ENCODE peak calls at places on chromosomes 2 and 18, in ten cellular contexts. A is HFFc6, Y is sigmoid colon, S is fibroblast of lung, T is heart right ventricle, X is stomach, E is right atrium auricular region, C is psoas muscle, J is omental fat pad, V is pancreas. R is an unnamed sample.

GRCh38 chr2:121736462-121737336 is at the start of gene NIFK:
- DNase-seq in A (peak), Y (peak), S (peak), T (peak), X (peak), E (peak), C (peak), J (peak), V (peak), R (peak)

GRCh38 chr2:46845542-46846453 is 69.8 kb downstream of the MCFD2 start:
- DNase-seq in A (no peak), Y (peak), S (no peak), T (no peak), X (no peak), E (no peak), C (no peak), J (no peak), V (no peak), R (no peak)

GRCh38 chr2:64952896-64953482 is 36.2 kb upstream of the SLC1A4 start:
- DNase-seq in A (peak), Y (no peak), S (peak), T (no peak), X (no peak), E (no peak), C (no peak), J (no peak), V (no peak), R (no peak)

GRCh38 chr2:172997031-172997430 is 78.6 kb upstream of the MAP3K20 start:
- DNase-seq in A (no peak), Y (no peak), S (peak), T (no peak), X (no peak), E (no peak), C (no peak), J (no peak), V (no peak), R (no peak)

GRCh38 chr2:130824492-130825061 is 12.1 kb upstream of the ARHGEF4 start:
- DNase-seq in A (peak), Y (no peak), S (peak), T (no peak), X (no peak), E (no peak), C (no peak), J (no peak), V (no peak), R (no peak)

GRCh38 chr18:48033770-48034650 is 103.6 kb upstream of the SMAD2 start:
- DNase-seq in A (no peak), Y (peak), S (no peak), T (no peak), X (peak), E (no peak), C (no peak), J (no peak), V (no peak), R (no peak)

GRCh38 chr2:197576631-197577030 is 60.8 kb downstream of the MOB4 start:
- DNase-seq in A (peak), Y (no peak), S (peak), T (no peak), X (no peak), E (peak), C (no peak), J (no peak), V (no peak), R (no peak)

GRCh38 chr2:58186501-58186900 is 54.6 kb downstream of the FANCL start:
- DNase-seq in A (no peak), Y (no peak), S (no peak), T (no peak), X (no peak), E (no peak), C (no peak), J (no peak), V (no peak), R (no peak)

GRCh38 chr2:77567723-77568122 is 45.5 kb upstream of the LRRTM4 start:
- DNase-seq in A (no peak), Y (no peak), S (no peak), T (no peak), X (no peak), E (no peak), C (no peak), J (no peak), V (no peak), R (no peak)

GRCh38 chr2:218081695-218082094 is 12.6 kb downstream of the RUFY4 start:
- DNase-seq in A (peak), Y (no peak), S (peak), T (no peak), X (no peak), E (peak), C (no peak), J (no peak), V (no peak), R (no peak)

GRCh38 chr18:43772907-43773306 is 495.6 kb upstream of the SYT4 start:
- DNase-seq in A (no peak), Y (no peak), S (no peak), T (peak), X (no peak), E (peak), C (peak), J (no peak), V (no peak), R (no peak)

GRCh38 chr2:239729681-239730566 is 295.2 kb downstream of the NDUFA10 start:
- DNase-seq in A (no peak), Y (peak), S (no peak), T (no peak), X (no peak), E (no peak), C (peak), J (no peak), V (no peak), R (no peak)

GRCh38 chr2:37802899-37803379 is 122.1 kb upstream of the RMDN2 start:
- DNase-seq in A (peak), Y (no peak), S (peak), T (no peak), X (no peak), E (no peak), C (no peak), J (no peak), V (no peak), R (no peak)

GRCh38 chr2:2735041-2735440 is 404.0 kb upstream of the MYT1L start:
- DNase-seq in A (no peak), Y (no peak), S (no peak), T (no peak), X (no peak), E (no peak), C (no peak), J (no peak), V (no peak), R (no peak)

GRCh38 chr18:37405772-37406171 is 159.8 kb downstream of the CELF4 start:
- DNase-seq in A (no peak), Y (no peak), S (no peak), T (no peak), X (no peak), E (no peak), C (no peak), J (no peak), V (no peak), R (no peak)

GRCh38 chr2:234691968-234692955 is 195.4 kb upstream of the ARL4C start:
- DNase-seq in A (no peak), Y (no peak), S (no peak), T (no peak), X (no peak), E (no peak), C (no peak), J (no peak), V (no peak), R (no peak)

GRCh38 chr2:28586864-28587263 is 91.0 kb downstream of the PLB1 start:
- DNase-seq in A (no peak), Y (peak), S (no peak), T (no peak), X (no peak), E (no peak), C (no peak), J (no peak), V (no peak), R (no peak)

GRCh38 chr2:794554-795244 is 117.5 kb upstream of the TMEM18 start:
- DNase-seq in A (no peak), Y (no peak), S (no peak), T (no peak), X (no peak), E (peak), C (no peak), J (no peak), V (no peak), R (no peak)

GRCh38 chr18:22230403-22231042 is 61.1 kb downstream of the GATA6 start:
- DNase-seq in A (peak), Y (no peak), S (peak), T (no peak), X (no peak), E (no peak), C (no peak), J (no peak), V (no peak), R (no peak)

GRCh38 chr2:134103196-134103595 is 150.7 kb upstream of the MGAT5 start:
- DNase-seq in A (no peak), Y (no peak), S (no peak), T (no peak), X (no peak), E (no peak), C (no peak), J (no peak), V (no peak), R (no peak)

GRCh38 chr18:27184115-27185024 is 738 bp downstream of the CHST9 start:
- DNase-seq in A (no peak), Y (no peak), S (no peak), T (peak), X (no peak), E (no peak), C (peak), J (no peak), V (no peak), R (no peak)

GRCh38 chr2:47225061-47225783 is 70.1 kb upstream of the STPG4 start:
- DNase-seq in A (peak), Y (peak), S (peak), T (peak), X (peak), E (peak), C (peak), J (no peak), V (peak), R (no peak)

GRCh38 chr2:28338754-28339325 is 53.8 kb upstream of the FOSL2 start:
- DNase-seq in A (no peak), Y (peak), S (no peak), T (no peak), X (peak), E (no peak), C (peak), J (no peak), V (no peak), R (no peak)

GRCh38 chr18:40925071-40925541 is 1029.9 kb upstream of the PIK3C3 start:
- DNase-seq in A (no peak), Y (no peak), S (peak), T (no peak), X (no peak), E (no peak), C (no peak), J (no peak), V (no peak), R (no peak)

GRCh38 chr2:120454993-120455789 is 109.3 kb downstream of the INHBB start:
- DNase-seq in A (peak), Y (no peak), S (peak), T (no peak), X (no peak), E (no peak), C (no peak), J (no peak), V (no peak), R (no peak)

GRCh38 chr2:120460511-120460910 is 114.6 kb downstream of the INHBB start:
- DNase-seq in A (no peak), Y (no peak), S (no peak), T (no peak), X (no peak), E (no peak), C (no peak), J (peak), V (no peak), R (no peak)

GRCh38 chr2:120453635-120453998 is 107.7 kb downstream of the INHBB start:
- DNase-seq in A (peak), Y (no peak), S (peak), T (no peak), X (no peak), E (no peak), C (no peak), J (no peak), V (no peak), R (no peak)

GRCh38 chr2:120452945-120453634 is 107.2 kb downstream of the INHBB start:
- DNase-seq in A (no peak), Y (no peak), S (no peak), T (no peak), X (no peak), E (no peak), C (no peak), J (no peak), V (no peak), R (no peak)

GRCh38 chr2:120456867-120457266 is 110.9 kb downstream of the INHBB start:
- DNase-seq in A (no peak), Y (no peak), S (no peak), T (no peak), X (no peak), E (no peak), C (no peak), J (no peak), V (no peak), R (no peak)
- TF ChIP-seq CTCF in A (peak), Y (no peak), S (no peak), T (no peak), X (no peak), E (no peak), C (no peak), J (no peak), V (no peak), R (no peak)

GRCh38 chr2:184210329-184210728 is 388.0 kb upstream of the ZNF804A start:
- DNase-seq in A (no peak), Y (no peak), S (no peak), T (no peak), X (no peak), E (no peak), C (no peak), J (no peak), V (no peak), R (no peak)
- TF ChIP-seq CTCF in A (no peak), Y (no peak), S (no peak), T (no peak), X (no peak), E (no peak), C (no peak), J (no peak), V (no peak), R (no peak)

GRCh38 chr2:216109962-216110614 is 940 bp downstream of the XRCC5 start:
- DNase-seq in A (peak), Y (no peak), S (peak), T (no peak), X (no peak), E (no peak), C (no peak), J (no peak), V (no peak), R (no peak)
- TF ChIP-seq CTCF in A (peak), Y (peak), S (peak), T (peak), X (peak), E (no peak), C (no peak), J (no peak), V (peak), R (peak)

GRCh38 chr2:96091141-96091710 is 25.1 kb downstream of the ADRA2B start:
- DNase-seq in A (no peak), Y (no peak), S (no peak), T (no peak), X (peak), E (peak), C (peak), J (peak), V (peak), R (no peak)

GRCh38 chr2:96088340-96089335 is 27.7 kb downstream of the ADRA2B start:
- DNase-seq in A (no peak), Y (peak), S (no peak), T (no peak), X (peak), E (peak), C (peak), J (no peak), V (no peak), R (no peak)

GRCh38 chr2:96090527-96090926 is 25.8 kb downstream of the ADRA2B start:
- DNase-seq in A (no peak), Y (no peak), S (peak), T (no peak), X (no peak), E (no peak), C (no peak), J (no peak), V (no peak), R (no peak)

GRCh38 chr2:96090181-96090500 is 26.2 kb downstream of the ADRA2B start:
- DNase-seq in A (no peak), Y (no peak), S (no peak), T (no peak), X (peak), E (peak), C (peak), J (peak), V (no peak), R (no peak)

DNA sequence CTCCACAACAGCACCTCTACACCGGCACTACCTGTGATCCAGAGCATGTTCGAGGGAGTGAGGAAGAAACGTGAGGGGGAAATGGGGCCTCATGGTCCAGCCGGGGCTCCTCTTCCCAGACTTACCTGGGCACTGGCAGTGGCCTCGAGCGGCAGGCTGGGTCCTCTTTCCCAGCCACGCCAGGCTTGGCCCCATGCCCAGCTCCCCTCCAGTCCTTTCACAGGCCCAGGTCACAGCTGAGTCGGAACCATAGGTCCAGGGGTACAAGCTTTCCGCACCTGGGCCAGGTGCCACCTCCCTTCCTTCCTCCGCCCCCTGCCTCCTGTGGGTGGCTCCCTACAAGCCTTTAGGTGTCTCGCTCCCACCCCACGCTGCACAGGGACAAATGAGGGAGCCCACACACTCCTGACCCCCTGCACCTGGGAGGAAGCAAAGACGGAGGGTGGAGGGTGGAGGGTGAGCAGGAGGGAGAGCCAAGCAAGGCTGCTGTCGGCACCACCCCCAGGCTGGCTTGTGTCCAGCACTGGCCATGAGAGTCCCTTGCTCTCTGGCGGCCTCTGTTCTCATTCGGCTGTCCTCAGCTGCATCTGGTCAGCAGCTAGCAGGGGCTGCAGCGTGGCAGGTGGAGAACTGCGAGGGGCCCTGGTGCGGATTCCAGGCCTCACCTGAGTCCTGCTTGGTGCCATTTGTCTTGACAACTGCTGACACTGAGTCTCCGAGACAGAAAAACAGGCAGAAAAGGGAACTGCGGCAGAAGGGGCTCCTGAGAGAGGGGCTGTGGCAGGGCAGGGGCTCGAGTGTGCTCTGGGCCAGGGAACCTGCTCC is 26.8 kb downstream of the ADRA2B start:
- DNase-seq in A (no peak), Y (peak), S (no peak), T (peak), X (peak), E (peak), C (peak), J (no peak), V (peak), R (no peak)
- TF ChIP-seq CTCF in A (no peak), Y (no peak), S (no peak), T (no peak), X (no peak), E (no peak), C (no peak), J (no peak), V (no peak), R (no peak)

GRCh38 chr2:20190862-20191713 is 33.8 kb downstream of the SDC1 start:
- DNase-seq in A (no peak), Y (no peak), S (peak), T (no peak), X (peak), E (no peak), C (no peak), J (no peak), V (no peak), R (peak)
- TF ChIP-seq CTCF in A (no peak), Y (peak), S (peak), T (no peak), X (peak), E (no peak), C (no peak), J (no peak), V (no peak), R (peak)

DNA sequence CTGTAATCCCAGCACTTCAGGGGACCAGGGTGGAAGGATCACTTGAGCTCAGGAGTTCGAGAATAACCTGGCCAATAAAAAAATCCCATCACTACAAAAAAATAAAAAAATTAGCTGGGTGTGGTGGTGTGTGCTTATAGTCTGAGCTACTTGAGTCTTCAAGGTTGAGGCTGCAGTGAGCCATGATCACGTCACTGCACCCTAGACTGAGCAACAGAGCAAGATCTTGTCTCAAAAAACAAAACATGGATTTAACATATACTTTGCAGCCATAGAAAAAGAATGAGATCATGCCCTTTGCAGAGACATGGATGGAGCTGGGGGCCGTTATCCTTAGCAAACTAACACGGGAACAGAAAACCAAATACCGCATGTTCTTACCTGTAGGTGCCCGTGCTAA is 22.2 kb downstream of the SH2D6 start:
- DNase-seq in A (no peak), Y (no peak), S (no peak), T (no peak), X (no peak), E (no peak), C (no peak), J (no peak), V (no peak), R (no peak)
- TF ChIP-seq CTCF in A (no peak), Y (no peak), S (no peak), T (no peak), X (no peak), E (no peak), C (no peak), J (no peak), V (no peak), R (no peak)

GRCh38 chr18:57466745-57467144 is 31.6 kb downstream of the ONECUT2 start:
- DNase-seq in A (no peak), Y (no peak), S (no peak), T (no peak), X (no peak), E (no peak), C (no peak), J (no peak), V (no peak), R (no peak)
- TF ChIP-seq CTCF in A (no peak), Y (no peak), S (no peak), T (no peak), X (no peak), E (no peak), C (no peak), J (no peak), V (no peak), R (no peak)

DNA sequence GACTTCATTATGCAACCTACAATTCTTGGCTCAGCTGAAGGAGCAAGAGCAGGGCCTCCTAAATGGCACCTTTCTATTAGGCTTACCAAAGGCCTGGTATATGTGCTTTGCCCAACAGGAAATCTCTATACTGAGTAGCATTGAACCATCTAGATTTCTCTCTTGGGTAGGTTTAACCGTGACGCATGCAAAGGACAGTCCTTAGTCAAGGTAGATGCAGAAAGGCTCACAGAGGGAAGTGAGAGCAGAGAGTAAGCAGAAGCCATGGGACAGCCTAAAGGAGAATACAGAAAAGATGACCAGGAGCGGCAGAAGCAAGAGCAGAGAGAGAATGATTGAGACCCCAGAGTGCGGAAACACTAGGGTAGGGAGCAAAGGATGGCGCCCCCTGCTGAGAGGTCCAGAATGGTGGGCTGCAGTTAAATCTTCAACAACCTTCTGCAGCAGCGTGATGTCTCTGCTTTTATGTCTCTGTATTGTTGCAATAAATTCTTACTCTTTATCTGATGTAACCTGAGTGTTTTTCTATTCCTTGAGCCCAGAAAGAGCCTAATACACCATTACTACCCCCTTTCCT is 4.7 kb upstream of the OSBPL1A start:
- DNase-seq in A (no peak), Y (no peak), S (no peak), T (no peak), X (no peak), E (no peak), C (no peak), J (no peak), V (no peak), R (peak)
- TF ChIP-seq CTCF in A (peak), Y (no peak), S (no peak), T (peak), X (no peak), E (no peak), C (no peak), J (no peak), V (no peak), R (peak)

DNA sequence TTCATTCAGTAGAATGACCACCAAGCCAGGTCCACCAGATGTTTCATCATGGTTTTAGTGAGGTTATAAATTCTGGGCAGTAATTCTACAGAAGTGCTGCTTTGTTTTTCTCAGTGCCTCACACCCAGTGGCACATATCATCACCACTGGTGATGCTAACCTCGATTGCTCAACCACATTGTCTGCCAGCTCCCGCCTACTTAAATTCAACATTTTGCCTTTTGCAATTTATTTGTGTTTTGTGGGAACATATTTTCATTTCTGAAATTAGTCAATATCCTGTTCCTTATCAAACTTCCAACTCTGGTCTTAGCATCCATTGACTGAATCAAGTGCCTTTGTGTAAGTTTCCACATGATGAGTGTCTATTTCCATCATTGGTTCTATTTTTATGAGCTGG is 62.3 kb upstream of the TMEM178A start:
- DNase-seq in A (no peak), Y (no peak), S (no peak), T (no peak), X (no peak), E (no peak), C (no peak), J (no peak), V (no peak), R (no peak)
- TF ChIP-seq CTCF in A (no peak), Y (no peak), S (no peak), T (no peak), X (no peak), E (no peak), C (no peak), J (no peak), V (no peak), R (no peak)

R was measured in neural crest cell.